ENCODE peak calls at places on chromosomes 7 and 10, in nine cellular contexts. One of them, this sample, is unnamed.

GRCh38 chr7:137996386-137996851 is 5.5 kb downstream of the CREB3L2 start:
- DNase-seq in breast epithelium: no peak
- DNase-seq in thyroid gland: peak; percentile 39
- DNase-seq in CD4-positive, alpha-beta memory T cell: no peak
- DNase-seq in Panc1: no peak
- DNase-seq in H1: no peak
- DNase-seq in IMR-90: peak; percentile 68
- DNase-seq in OCI-LY7: no peak
- DNase-seq in fibroblast of lung: peak; percentile 89
- DNase-seq in this sample: no peak

GRCh38 chr7:8146156-8146555 is 115.8 kb downstream of the ICA1 start:
- DNase-seq in breast epithelium: no peak
- DNase-seq in thyroid gland: no peak
- DNase-seq in CD4-positive, alpha-beta memory T cell: no peak
- DNase-seq in Panc1: no peak
- DNase-seq in H1: no peak
- DNase-seq in IMR-90: no peak
- DNase-seq in OCI-LY7: no peak
- DNase-seq in fibroblast of lung: no peak
- DNase-seq in this sample: no peak

GRCh38 chr10:14959221-14960057 is at the start of gene MEIG1:
- DNase-seq in breast epithelium: peak; percentile 86
- DNase-seq in thyroid gland: peak; percentile 94
- DNase-seq in CD4-positive, alpha-beta memory T cell: peak; percentile 87
- DNase-seq in Panc1: peak; percentile 64
- DNase-seq in H1: peak; percentile 100
- DNase-seq in IMR-90: peak; percentile 90
- DNase-seq in OCI-LY7: peak; percentile 93
- DNase-seq in fibroblast of lung: peak; percentile 93
- DNase-seq in this sample: peak; percentile 93

GRCh38 chr7:120742370-120742769 is 115.6 kb downstream of the TSPAN12 start:
- DNase-seq in breast epithelium: no peak
- DNase-seq in thyroid gland: no peak
- DNase-seq in CD4-positive, alpha-beta memory T cell: no peak
- DNase-seq in Panc1: no peak
- DNase-seq in H1: no peak
- DNase-seq in IMR-90: no peak
- DNase-seq in OCI-LY7: no peak
- DNase-seq in fibroblast of lung: no peak
- DNase-seq in this sample: peak; percentile 53

GRCh38 chr10:67884313-67884841 is at the start of gene SIRT1:
- DNase-seq in breast epithelium: peak; percentile 96
- DNase-seq in thyroid gland: peak; percentile 98
- DNase-seq in CD4-positive, alpha-beta memory T cell: peak; percentile 92
- DNase-seq in Panc1: peak; percentile 52
- DNase-seq in H1: peak; percentile 96
- DNase-seq in IMR-90: peak; percentile 90
- DNase-seq in OCI-LY7: peak; percentile 96
- DNase-seq in fibroblast of lung: peak; percentile 91
- DNase-seq in this sample: peak; percentile 93

GRCh38 chr10:130179640-130180039 is 43.4 kb downstream of the GLRX3 start:
- DNase-seq in breast epithelium: no peak
- DNase-seq in thyroid gland: no peak
- DNase-seq in CD4-positive, alpha-beta memory T cell: peak; percentile 50
- DNase-seq in Panc1: no peak
- DNase-seq in H1: no peak
- DNase-seq in IMR-90: peak; percentile 78
- DNase-seq in OCI-LY7: peak; percentile 61
- DNase-seq in fibroblast of lung: peak; percentile 68
- DNase-seq in this sample: peak; percentile 51

GRCh38 chr10:23341004-23341403 is 3.6 kb downstream of the C10orf67 start:
- DNase-seq in breast epithelium: no peak
- DNase-seq in thyroid gland: no peak
- DNase-seq in CD4-positive, alpha-beta memory T cell: peak; percentile 33
- DNase-seq in Panc1: no peak
- DNase-seq in H1: no peak
- DNase-seq in IMR-90: peak; percentile 30
- DNase-seq in OCI-LY7: no peak
- DNase-seq in fibroblast of lung: peak; percentile 8
- DNase-seq in this sample: peak; percentile 38

GRCh38 chr7:40133561-40134427 is 628 bp downstream of the MPLKIP start:
- DNase-seq in breast epithelium: no peak
- DNase-seq in thyroid gland: no peak
- DNase-seq in CD4-positive, alpha-beta memory T cell: no peak
- DNase-seq in Panc1: no peak
- DNase-seq in H1: peak; percentile 3
- DNase-seq in IMR-90: peak; percentile 4
- DNase-seq in OCI-LY7: peak; percentile 57
- DNase-seq in fibroblast of lung: peak; percentile 56
- DNase-seq in this sample: no peak

GRCh38 chr7:4270941-4271715 is 411.0 kb upstream of the FOXK1 start:
- DNase-seq in breast epithelium: no peak
- DNase-seq in thyroid gland: no peak
- DNase-seq in CD4-positive, alpha-beta memory T cell: no peak
- DNase-seq in Panc1: no peak
- DNase-seq in H1: peak; percentile 43
- DNase-seq in IMR-90: no peak
- DNase-seq in OCI-LY7: no peak
- DNase-seq in fibroblast of lung: no peak
- DNase-seq in this sample: no peak

GRCh38 chr7:4269086-4269485 is 413.0 kb upstream of the FOXK1 start:
- DNase-seq in breast epithelium: no peak
- DNase-seq in thyroid gland: no peak
- DNase-seq in CD4-positive, alpha-beta memory T cell: no peak
- DNase-seq in Panc1: no peak
- DNase-seq in H1: no peak
- DNase-seq in IMR-90: no peak
- DNase-seq in OCI-LY7: no peak
- DNase-seq in fibroblast of lung: no peak
- DNase-seq in this sample: no peak

GRCh38 chr7:4271716-4272015 is 410.4 kb upstream of the FOXK1 start:
- DNase-seq in breast epithelium: no peak
- DNase-seq in thyroid gland: no peak
- DNase-seq in CD4-positive, alpha-beta memory T cell: no peak
- DNase-seq in Panc1: no peak
- DNase-seq in H1: no peak
- DNase-seq in IMR-90: no peak
- DNase-seq in OCI-LY7: no peak
- DNase-seq in fibroblast of lung: no peak
- DNase-seq in this sample: no peak

GRCh38 chr7:4269746-4270145 is 412.3 kb upstream of the FOXK1 start:
- DNase-seq in breast epithelium: no peak
- DNase-seq in thyroid gland: no peak
- DNase-seq in CD4-positive, alpha-beta memory T cell: no peak
- DNase-seq in Panc1: no peak
- DNase-seq in H1: no peak
- DNase-seq in IMR-90: no peak
- DNase-seq in OCI-LY7: no peak
- DNase-seq in fibroblast of lung: no peak
- DNase-seq in this sample: no peak

GRCh38 chr7:4270268-4270667 is 411.8 kb upstream of the FOXK1 start:
- DNase-seq in breast epithelium: no peak
- DNase-seq in thyroid gland: no peak
- DNase-seq in CD4-positive, alpha-beta memory T cell: no peak
- DNase-seq in Panc1: no peak
- DNase-seq in H1: peak; percentile 27
- DNase-seq in IMR-90: no peak
- DNase-seq in OCI-LY7: no peak
- DNase-seq in fibroblast of lung: no peak
- DNase-seq in this sample: no peak
- H3K9me3 ChIP-seq in breast epithelium: peaks cover 12% of the 10 kb centered on the region
- H3K9me3 ChIP-seq in thyroid gland: no peaks in the 10 kb centered on the region
- H3K9me3 ChIP-seq in CD4-positive, alpha-beta memory T cell: no peaks in the 10 kb centered on the region
- H3K9me3 ChIP-seq in Panc1: no peaks in the 10 kb centered on the region
- H3K9me3 ChIP-seq in H1: peaks cover 11% of the 10 kb centered on the region
- H3K9me3 ChIP-seq in IMR-90: peaks cover 29% of the 10 kb centered on the region
- H3K9me3 ChIP-seq in OCI-LY7: no peaks in the 10 kb centered on the region
- H3K9me3 ChIP-seq in fibroblast of lung: no peaks in the 10 kb centered on the region
- H3K9me3 ChIP-seq in this sample: no peaks in the 10 kb centered on the region

GRCh38 chr10:119462773-119463172 is 79.7 kb downstream of the RGS10 start:
- DNase-seq in breast epithelium: no peak
- DNase-seq in thyroid gland: no peak
- DNase-seq in CD4-positive, alpha-beta memory T cell: no peak
- DNase-seq in Panc1: no peak
- DNase-seq in H1: no peak
- DNase-seq in IMR-90: no peak
- DNase-seq in OCI-LY7: no peak
- DNase-seq in fibroblast of lung: no peak
- DNase-seq in this sample: no peak

GRCh38 chr10:119461923-119462322 is 80.6 kb downstream of the RGS10 start:
- DNase-seq in breast epithelium: no peak
- DNase-seq in thyroid gland: no peak
- DNase-seq in CD4-positive, alpha-beta memory T cell: no peak
- DNase-seq in Panc1: no peak
- DNase-seq in H1: no peak
- DNase-seq in IMR-90: no peak
- DNase-seq in OCI-LY7: no peak
- DNase-seq in fibroblast of lung: no peak
- DNase-seq in this sample: no peak

GRCh38 chr10:119460369-119461195 is 81.9 kb downstream of the RGS10 start:
- DNase-seq in breast epithelium: no peak
- DNase-seq in thyroid gland: no peak
- DNase-seq in CD4-positive, alpha-beta memory T cell: no peak
- DNase-seq in Panc1: no peak
- DNase-seq in H1: no peak
- DNase-seq in IMR-90: no peak
- DNase-seq in OCI-LY7: no peak
- DNase-seq in fibroblast of lung: no peak
- DNase-seq in this sample: no peak

GRCh38 chr10:119459681-119460340 is 82.7 kb downstream of the RGS10 start:
- DNase-seq in breast epithelium: no peak
- DNase-seq in thyroid gland: no peak
- DNase-seq in CD4-positive, alpha-beta memory T cell: no peak
- DNase-seq in Panc1: no peak
- DNase-seq in H1: no peak
- DNase-seq in IMR-90: no peak
- DNase-seq in OCI-LY7: no peak
- DNase-seq in fibroblast of lung: no peak
- DNase-seq in this sample: no peak

DNA sequence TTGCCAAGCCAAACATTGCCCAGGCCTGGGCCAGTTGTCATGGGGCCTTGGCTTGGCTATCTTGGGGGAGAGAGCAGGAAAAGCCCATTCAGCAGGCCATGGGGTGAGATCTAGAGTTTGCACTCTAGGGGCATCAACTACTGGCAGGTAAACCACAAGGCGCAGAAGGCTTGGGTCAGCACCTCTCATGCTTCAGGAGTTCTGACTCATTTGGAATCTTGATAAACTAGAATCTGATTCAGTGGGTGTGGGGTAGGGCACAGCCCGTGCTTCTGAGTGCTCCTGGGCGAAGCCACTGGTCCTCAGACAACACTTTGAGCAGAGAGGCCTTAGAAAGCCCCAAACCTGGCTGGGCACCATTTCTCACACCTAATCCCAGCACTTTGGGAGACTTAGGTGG is 81.1 kb downstream of the RGS10 start:
- DNase-seq in breast epithelium: no peak
- DNase-seq in thyroid gland: peak; percentile 92
- DNase-seq in CD4-positive, alpha-beta memory T cell: no peak
- DNase-seq in Panc1: no peak
- DNase-seq in H1: no peak
- DNase-seq in IMR-90: no peak
- DNase-seq in OCI-LY7: no peak
- DNase-seq in fibroblast of lung: no peak
- DNase-seq in this sample: no peak
- H3K27ac ChIP-seq in breast epithelium: no peak overlapping the region
- H3K27ac ChIP-seq in thyroid gland: peak overlapping the region; percentile 80
- H3K27ac ChIP-seq in CD4-positive, alpha-beta memory T cell: no peak overlapping the region
- H3K27ac ChIP-seq in Panc1: no peak overlapping the region
- H3K27ac ChIP-seq in H1: no peak overlapping the region
- H3K27ac ChIP-seq in IMR-90: no peak overlapping the region
- H3K27ac ChIP-seq in OCI-LY7: no peak overlapping the region
- H3K27ac ChIP-seq in fibroblast of lung: no peak overlapping the region
- H3K27ac ChIP-seq in this sample: no peak overlapping the region

GRCh38 chr10:89003344-89003743 is 12.7 kb downstream of the FAS start:
- DNase-seq in breast epithelium: no peak
- DNase-seq in thyroid gland: no peak
- DNase-seq in CD4-positive, alpha-beta memory T cell: no peak
- DNase-seq in Panc1: no peak
- DNase-seq in H1: no peak
- DNase-seq in IMR-90: peak; percentile 18
- DNase-seq in OCI-LY7: peak; percentile 42
- DNase-seq in fibroblast of lung: no peak
- DNase-seq in this sample: no peak

GRCh38 chr10:89001428-89002072 is 11.0 kb downstream of the FAS start:
- DNase-seq in breast epithelium: no peak
- DNase-seq in thyroid gland: no peak
- DNase-seq in CD4-positive, alpha-beta memory T cell: no peak
- DNase-seq in Panc1: no peak
- DNase-seq in H1: no peak
- DNase-seq in IMR-90: peak; percentile 31
- DNase-seq in OCI-LY7: peak; percentile 21
- DNase-seq in fibroblast of lung: peak; percentile 41
- DNase-seq in this sample: no peak

GRCh38 chr10:88999629-89000028 is 9.0 kb downstream of the FAS start:
- DNase-seq in breast epithelium: no peak
- DNase-seq in thyroid gland: no peak
- DNase-seq in CD4-positive, alpha-beta memory T cell: no peak
- DNase-seq in Panc1: no peak
- DNase-seq in H1: no peak
- DNase-seq in IMR-90: peak; percentile 26
- DNase-seq in OCI-LY7: no peak
- DNase-seq in fibroblast of lung: no peak
- DNase-seq in this sample: no peak

GRCh38 chr10:89002234-89002978 is 11.8 kb downstream of the FAS start:
- DNase-seq in breast epithelium: no peak
- DNase-seq in thyroid gland: no peak
- DNase-seq in CD4-positive, alpha-beta memory T cell: no peak
- DNase-seq in Panc1: no peak
- DNase-seq in H1: no peak
- DNase-seq in IMR-90: no peak
- DNase-seq in OCI-LY7: no peak
- DNase-seq in fibroblast of lung: no peak
- DNase-seq in this sample: no peak

GRCh38 chr10:89001024-89001423 is 10.4 kb downstream of the FAS start:
- DNase-seq in breast epithelium: no peak
- DNase-seq in thyroid gland: no peak
- DNase-seq in CD4-positive, alpha-beta memory T cell: peak; percentile 45
- DNase-seq in Panc1: no peak
- DNase-seq in H1: no peak
- DNase-seq in IMR-90: no peak
- DNase-seq in OCI-LY7: peak; percentile 23
- DNase-seq in fibroblast of lung: no peak
- DNase-seq in this sample: no peak
- H3K4me1 ChIP-seq in breast epithelium: peaks cover 4% of the 10 kb centered on the region
- H3K4me1 ChIP-seq in thyroid gland: no peaks in the 10 kb centered on the region
- H3K4me1 ChIP-seq in CD4-positive, alpha-beta memory T cell: peaks cover 85% of the 10 kb centered on the region
- H3K4me1 ChIP-seq in Panc1: no peaks in the 10 kb centered on the region
- H3K4me1 ChIP-seq in H1: peaks cover 2% of the 10 kb centered on the region
- H3K4me1 ChIP-seq in IMR-90: peaks cover 11% of the 10 kb centered on the region
- H3K4me1 ChIP-seq in OCI-LY7: peaks cover 72% of the 10 kb centered on the region
- H3K4me1 ChIP-seq in fibroblast of lung: peaks cover 13% of the 10 kb centered on the region
- H3K4me1 ChIP-seq in this sample: no peaks in the 10 kb centered on the region

GRCh38 chr7:158141806-158142518 is 445.7 kb downstream of the PTPRN2 start:
- DNase-seq in breast epithelium: no peak
- DNase-seq in thyroid gland: no peak
- DNase-seq in CD4-positive, alpha-beta memory T cell: no peak
- DNase-seq in Panc1: no peak
- DNase-seq in H1: no peak
- DNase-seq in IMR-90: no peak
- DNase-seq in OCI-LY7: no peak
- DNase-seq in fibroblast of lung: no peak
- DNase-seq in this sample: no peak

GRCh38 chr7:158143196-158144120 is 444.2 kb downstream of the PTPRN2 start:
- DNase-seq in breast epithelium: no peak
- DNase-seq in thyroid gland: no peak
- DNase-seq in CD4-positive, alpha-beta memory T cell: no peak
- DNase-seq in Panc1: no peak
- DNase-seq in H1: no peak
- DNase-seq in IMR-90: no peak
- DNase-seq in OCI-LY7: no peak
- DNase-seq in fibroblast of lung: no peak
- DNase-seq in this sample: no peak

GRCh38 chr7:158142657-158143056 is 445.0 kb downstream of the PTPRN2 start:
- DNase-seq in breast epithelium: no peak
- DNase-seq in thyroid gland: no peak
- DNase-seq in CD4-positive, alpha-beta memory T cell: no peak
- DNase-seq in Panc1: no peak
- DNase-seq in H1: no peak
- DNase-seq in IMR-90: no peak
- DNase-seq in OCI-LY7: no peak
- DNase-seq in fibroblast of lung: no peak
- DNase-seq in this sample: no peak

GRCh38 chr7:158141221-158141582 is 446.4 kb downstream of the PTPRN2 start:
- DNase-seq in breast epithelium: no peak
- DNase-seq in thyroid gland: no peak
- DNase-seq in CD4-positive, alpha-beta memory T cell: no peak
- DNase-seq in Panc1: no peak
- DNase-seq in H1: no peak
- DNase-seq in IMR-90: no peak
- DNase-seq in OCI-LY7: no peak
- DNase-seq in fibroblast of lung: no peak
- DNase-seq in this sample: no peak

GRCh38 chr7:158145370-158145769 is 442.3 kb downstream of the PTPRN2 start:
- DNase-seq in breast epithelium: no peak
- DNase-seq in thyroid gland: no peak
- DNase-seq in CD4-positive, alpha-beta memory T cell: no peak
- DNase-seq in Panc1: no peak
- DNase-seq in H1: no peak
- DNase-seq in IMR-90: no peak
- DNase-seq in OCI-LY7: no peak
- DNase-seq in fibroblast of lung: no peak
- DNase-seq in this sample: no peak
- H3K9me3 ChIP-seq in breast epithelium: peaks cover 25% of the 10 kb centered on the region
- H3K9me3 ChIP-seq in thyroid gland: no peaks in the 10 kb centered on the region
- H3K9me3 ChIP-seq in CD4-positive, alpha-beta memory T cell: no peaks in the 10 kb centered on the region
- H3K9me3 ChIP-seq in Panc1: peaks cover 12% of the 10 kb centered on the region
- H3K9me3 ChIP-seq in H1: peaks cover 74% of the 10 kb centered on the region
- H3K9me3 ChIP-seq in IMR-90: peaks cover 62% of the 10 kb centered on the region
- H3K9me3 ChIP-seq in OCI-LY7: no peaks in the 10 kb centered on the region
- H3K9me3 ChIP-seq in fibroblast of lung: peaks cover 5% of the 10 kb centered on the region
- H3K9me3 ChIP-seq in this sample: no peaks in the 10 kb centered on the region